ENCODE peak calls at places on chromosomes 16 and 17, in five cellular contexts. One of them, this sample, is unnamed. For H3K9me3 and H3K4me1, the result is how much of the 10 kb centered on the place peaks cover.

GRCh38 chr17:4940625-4941021 is 555 bp downstream of the RNF167 start:
- DNase-seq in ascending aorta: no peak
- DNase-seq in HCT116: no peak
- DNase-seq in SJSA1: no peak
- DNase-seq in transverse colon: peak
- DNase-seq in this sample: peak

GRCh38 chr17:33328129-33328528 is 35.0 kb upstream of the ASIC2 start:
- DNase-seq in ascending aorta: no peak
- DNase-seq in HCT116: no peak
- DNase-seq in SJSA1: no peak
- DNase-seq in transverse colon: no peak
- DNase-seq in this sample: peak

GRCh38 chr17:48162946-48163506 is 55.5 kb downstream of the SNX11 start:
- DNase-seq in ascending aorta: no peak
- DNase-seq in HCT116: no peak
- DNase-seq in SJSA1: peak
- DNase-seq in transverse colon: peak
- DNase-seq in this sample: peak

GRCh38 chr17:73991260-73991659 is 212.2 kb upstream of the RPL38 start:
- DNase-seq in ascending aorta: no peak
- DNase-seq in HCT116: no peak
- DNase-seq in SJSA1: no peak
- DNase-seq in transverse colon: peak
- DNase-seq in this sample: no peak

GRCh38 chr17:17008998-17009397 is 33.3 kb upstream of the MPRIP start:
- DNase-seq in ascending aorta: no peak
- DNase-seq in HCT116: no peak
- DNase-seq in SJSA1: no peak
- DNase-seq in transverse colon: no peak
- DNase-seq in this sample: no peak

GRCh38 chr17:74920679-74921044 is 2.4 kb downstream of the USH1G start:
- DNase-seq in ascending aorta: no peak
- DNase-seq in HCT116: no peak
- DNase-seq in SJSA1: no peak
- DNase-seq in transverse colon: no peak
- DNase-seq in this sample: no peak

GRCh38 chr17:21061158-21061835 is 18.5 kb upstream of the USP22 start:
- DNase-seq in ascending aorta: no peak
- DNase-seq in HCT116: no peak
- DNase-seq in SJSA1: no peak
- DNase-seq in transverse colon: no peak
- DNase-seq in this sample: no peak

GRCh38 chr16:83626204-83626603 is 181.6 kb upstream of the HSBP1 start:
- DNase-seq in ascending aorta: no peak
- DNase-seq in HCT116: no peak
- DNase-seq in SJSA1: peak
- DNase-seq in transverse colon: no peak
- DNase-seq in this sample: no peak

GRCh38 chr17:51029568-51030463 is 90.9 kb downstream of the SPAG9 start:
- DNase-seq in ascending aorta: no peak
- DNase-seq in HCT116: no peak
- DNase-seq in SJSA1: no peak
- DNase-seq in transverse colon: no peak
- DNase-seq in this sample: no peak

GRCh38 chr17:19386974-19387920 is at the start of gene MFAP4:
- DNase-seq in ascending aorta: no peak
- DNase-seq in HCT116: no peak
- DNase-seq in SJSA1: no peak
- DNase-seq in transverse colon: peak
- DNase-seq in this sample: peak

GRCh38 chr16:15950167-15950854 is 895 bp downstream of the ABCC1 start:
- DNase-seq in ascending aorta: no peak
- DNase-seq in HCT116: no peak
- DNase-seq in SJSA1: no peak
- DNase-seq in transverse colon: peak
- DNase-seq in this sample: peak

GRCh38 chr17:80187090-80187489 is 17.3 kb downstream of the CARD14 start:
- DNase-seq in ascending aorta: no peak
- DNase-seq in HCT116: no peak
- DNase-seq in SJSA1: no peak
- DNase-seq in transverse colon: no peak
- DNase-seq in this sample: no peak

GRCh38 chr17:36182176-36183000 is 6.0 kb upstream of the TBC1D3B start:
- DNase-seq in ascending aorta: no peak
- DNase-seq in HCT116: no peak
- DNase-seq in SJSA1: peak
- DNase-seq in transverse colon: no peak
- DNase-seq in this sample: no peak

GRCh38 chr16:84196101-84196500 is 5.1 kb downstream of the ADAD2 start:
- DNase-seq in ascending aorta: no peak
- DNase-seq in HCT116: no peak
- DNase-seq in SJSA1: no peak
- DNase-seq in transverse colon: no peak
- DNase-seq in this sample: no peak

GRCh38 chr16:66930189-66930588 is 4.0 kb downstream of the CIAO2B start:
- DNase-seq in ascending aorta: no peak
- DNase-seq in HCT116: no peak
- DNase-seq in SJSA1: no peak
- DNase-seq in transverse colon: peak
- DNase-seq in this sample: no peak

GRCh38 chr17:39365252-39365651 is 36.2 kb downstream of the FBXL20 start:
- DNase-seq in ascending aorta: no peak
- DNase-seq in HCT116: no peak
- DNase-seq in SJSA1: no peak
- DNase-seq in transverse colon: no peak
- DNase-seq in this sample: no peak

GRCh38 chr16:71229344-71229743 is 1.2 kb downstream of the HYDIN start:
- DNase-seq in ascending aorta: no peak
- DNase-seq in HCT116: no peak
- DNase-seq in SJSA1: no peak
- DNase-seq in transverse colon: no peak
- DNase-seq in this sample: no peak

GRCh38 chr16:12225816-12226480 is 249.4 kb downstream of the SNX29 start:
- DNase-seq in ascending aorta: no peak
- DNase-seq in HCT116: no peak
- DNase-seq in SJSA1: no peak
- DNase-seq in transverse colon: no peak
- DNase-seq in this sample: no peak

GRCh38 chr16:29994613-29995329 is 646 bp downstream of the HIRIP3 start:
- DNase-seq in ascending aorta: no peak
- DNase-seq in HCT116: no peak
- DNase-seq in SJSA1: peak
- DNase-seq in transverse colon: peak
- DNase-seq in this sample: no peak

GRCh38 chr17:27848941-27849340 is 44.2 kb downstream of the LYRM9 start:
- DNase-seq in ascending aorta: no peak
- DNase-seq in HCT116: no peak
- DNase-seq in SJSA1: no peak
- DNase-seq in transverse colon: no peak
- DNase-seq in this sample: peak

GRCh38 chr16:22764662-22765302 is 49.2 kb upstream of the HS3ST2 start:
- DNase-seq in ascending aorta: no peak
- DNase-seq in HCT116: no peak
- DNase-seq in SJSA1: no peak
- DNase-seq in transverse colon: no peak
- DNase-seq in this sample: no peak

GRCh38 chr17:66192378-66192687 is 400 bp upstream of the CEP112 start:
- DNase-seq in ascending aorta: no peak
- DNase-seq in HCT116: no peak
- DNase-seq in SJSA1: no peak
- DNase-seq in transverse colon: no peak
- DNase-seq in this sample: no peak

GRCh38 chr16:35252356-35252936 is 1793.0 kb downstream of the TP53TG3F start:
- DNase-seq in ascending aorta: no peak
- DNase-seq in HCT116: no peak
- DNase-seq in SJSA1: no peak
- DNase-seq in transverse colon: no peak
- DNase-seq in this sample: no peak

GRCh38 chr16:35255186-35255803 is 1795.9 kb downstream of the TP53TG3F start:
- DNase-seq in ascending aorta: no peak
- DNase-seq in HCT116: no peak
- DNase-seq in SJSA1: no peak
- DNase-seq in transverse colon: no peak
- DNase-seq in this sample: no peak

GRCh38 chr16:35258381-35258780 is 1799.0 kb downstream of the TP53TG3F start:
- DNase-seq in ascending aorta: no peak
- DNase-seq in HCT116: no peak
- DNase-seq in SJSA1: no peak
- DNase-seq in transverse colon: no peak
- DNase-seq in this sample: no peak

GRCh38 chr16:35255816-35256215 is 1796.4 kb downstream of the TP53TG3F start:
- DNase-seq in ascending aorta: no peak
- DNase-seq in HCT116: no peak
- DNase-seq in SJSA1: no peak
- DNase-seq in transverse colon: no peak
- DNase-seq in this sample: no peak
- H3K9me3 ChIP-seq in ascending aorta: under half
- H3K9me3 ChIP-seq in HCT116: under half
- H3K9me3 ChIP-seq in SJSA1: under half
- H3K9me3 ChIP-seq in transverse colon: under half
- H3K9me3 ChIP-seq in this sample: under half

GRCh38 chr16:28529124-28529523 is 9.7 kb downstream of the NUPR1 start:
- DNase-seq in ascending aorta: no peak
- DNase-seq in HCT116: no peak
- DNase-seq in SJSA1: no peak
- DNase-seq in transverse colon: no peak
- DNase-seq in this sample: no peak

GRCh38 chr16:28534542-28535373 is 4.0 kb downstream of the NUPR1 start:
- DNase-seq in ascending aorta: peak
- DNase-seq in HCT116: no peak
- DNase-seq in SJSA1: no peak
- DNase-seq in transverse colon: peak
- DNase-seq in this sample: no peak

GRCh38 chr16:28531777-28532744 is 6.7 kb downstream of the NUPR1 start:
- DNase-seq in ascending aorta: no peak
- DNase-seq in HCT116: peak
- DNase-seq in SJSA1: no peak
- DNase-seq in transverse colon: peak
- DNase-seq in this sample: no peak

GRCh38 chr16:28537076-28537475 is 1.7 kb downstream of the NUPR1 start:
- DNase-seq in ascending aorta: no peak
- DNase-seq in HCT116: no peak
- DNase-seq in SJSA1: no peak
- DNase-seq in transverse colon: no peak
- DNase-seq in this sample: no peak

DNA sequence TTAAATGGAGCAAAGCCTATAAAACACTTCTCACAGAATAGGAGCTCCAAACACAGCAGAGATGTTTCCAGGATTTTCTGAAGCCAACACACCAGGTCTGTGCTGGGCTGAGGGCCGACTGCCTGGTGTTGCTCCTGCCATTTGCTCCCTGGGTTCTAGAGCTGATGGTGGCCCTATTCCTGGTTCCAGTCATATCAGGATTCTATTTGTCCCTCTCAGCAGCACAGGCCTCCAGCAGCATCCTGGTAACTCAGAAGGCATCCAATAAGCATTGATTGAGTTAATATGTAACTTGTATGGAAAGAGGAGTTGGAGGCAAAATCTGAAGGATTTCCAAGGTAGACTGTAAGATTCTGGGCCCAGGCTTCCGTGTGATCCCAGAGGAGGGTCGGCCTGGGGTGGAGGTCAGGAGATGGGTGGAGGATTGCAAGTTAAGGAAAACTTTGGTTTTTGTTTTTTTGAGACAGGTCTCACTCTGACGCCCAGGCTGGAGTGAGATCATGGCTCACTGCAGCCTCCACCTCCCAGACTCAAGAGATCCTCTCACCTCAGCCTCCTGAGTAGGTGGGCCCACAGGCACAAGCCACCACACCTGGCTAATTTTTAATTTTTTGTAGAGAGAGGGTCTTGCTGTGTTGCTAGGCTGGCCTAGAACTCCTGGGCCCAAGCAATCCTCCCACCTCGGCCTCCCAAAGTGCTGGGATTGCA is 5.7 kb downstream of the NUPR1 start:
- DNase-seq in ascending aorta: no peak
- DNase-seq in HCT116: no peak
- DNase-seq in SJSA1: no peak
- DNase-seq in transverse colon: no peak
- DNase-seq in this sample: no peak
- H3K4me1 ChIP-seq in ascending aorta: under half
- H3K4me1 ChIP-seq in HCT116: under half
- H3K4me1 ChIP-seq in SJSA1: under half
- H3K4me1 ChIP-seq in transverse colon: half or more
- H3K4me1 ChIP-seq in this sample: under half

DNA sequence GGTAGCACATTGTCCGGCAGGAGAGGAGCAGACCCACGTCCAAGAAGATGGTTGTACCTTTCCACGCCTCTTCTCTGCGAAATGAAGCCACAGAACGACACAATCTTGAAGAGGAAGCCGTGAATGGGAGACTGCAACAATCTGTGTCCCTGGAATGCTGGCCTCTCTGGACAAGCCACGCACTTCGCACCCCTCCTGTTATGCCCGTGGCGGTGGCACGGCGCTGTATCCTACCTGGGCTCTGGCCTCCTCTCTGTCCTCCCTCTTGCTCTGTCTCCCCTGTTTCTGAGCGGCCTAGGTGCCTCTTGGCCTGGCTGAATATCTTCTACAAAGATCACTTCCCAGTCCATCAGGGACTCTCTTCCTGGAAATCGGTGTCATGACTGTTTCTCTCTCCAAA is 717.8 kb downstream of the KCNJ18 start:
- DNase-seq in ascending aorta: no peak
- DNase-seq in HCT116: no peak
- DNase-seq in SJSA1: no peak
- DNase-seq in transverse colon: no peak
- DNase-seq in this sample: no peak
- H3K9me3 ChIP-seq in ascending aorta: under half
- H3K9me3 ChIP-seq in HCT116: under half
- H3K9me3 ChIP-seq in SJSA1: under half
- H3K9me3 ChIP-seq in transverse colon: under half
- H3K9me3 ChIP-seq in this sample: under half

GRCh38 chr16:20867585-20867984 is 32.6 kb downstream of the DCUN1D3 start:
- DNase-seq in ascending aorta: no peak
- DNase-seq in HCT116: no peak
- DNase-seq in SJSA1: no peak
- DNase-seq in transverse colon: no peak
- DNase-seq in this sample: no peak

GRCh38 chr16:20866161-20866772 is 33.9 kb downstream of the DCUN1D3 start:
- DNase-seq in ascending aorta: peak
- DNase-seq in HCT116: peak
- DNase-seq in SJSA1: peak
- DNase-seq in transverse colon: peak
- DNase-seq in this sample: peak

GRCh38 chr16:20865420-20866126 is 34.6 kb downstream of the DCUN1D3 start:
- DNase-seq in ascending aorta: no peak
- DNase-seq in HCT116: peak
- DNase-seq in SJSA1: no peak
- DNase-seq in transverse colon: no peak
- DNase-seq in this sample: peak

GRCh38 chr16:20868890-20869289 is 31.3 kb downstream of the DCUN1D3 start:
- DNase-seq in ascending aorta: no peak
- DNase-seq in HCT116: no peak
- DNase-seq in SJSA1: peak
- DNase-seq in transverse colon: peak
- DNase-seq in this sample: peak

DNA sequence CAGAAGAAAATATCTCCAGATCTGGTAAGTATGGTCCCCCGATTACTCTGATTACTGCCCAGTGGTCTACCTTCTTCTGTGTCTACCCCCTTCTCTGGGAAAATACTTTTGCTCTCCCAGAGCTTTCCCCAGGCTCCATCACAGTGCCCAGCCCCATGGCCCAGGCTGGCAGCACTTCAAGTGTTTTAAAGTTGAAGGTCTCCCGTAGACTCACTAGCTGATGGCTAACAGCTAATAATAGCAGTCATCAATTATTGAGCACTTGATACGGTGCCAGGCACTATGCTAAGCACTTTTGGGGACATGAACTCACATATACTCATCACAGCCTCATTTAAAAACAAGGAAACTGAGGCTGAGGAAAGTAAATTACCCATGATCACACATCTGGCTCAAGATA is 33.4 kb downstream of the DCUN1D3 start:
- DNase-seq in ascending aorta: no peak
- DNase-seq in HCT116: no peak
- DNase-seq in SJSA1: no peak
- DNase-seq in transverse colon: no peak
- DNase-seq in this sample: no peak
- H3K4me1 ChIP-seq in ascending aorta: under half
- H3K4me1 ChIP-seq in HCT116: half or more
- H3K4me1 ChIP-seq in SJSA1: under half
- H3K4me1 ChIP-seq in transverse colon: half or more
- H3K4me1 ChIP-seq in this sample: under half